ENCODE peak calls at places on chromosome 18, in six cellular contexts. X is thoracic aorta, M is A673, N is brain microvascular endothelial cell, Q is H9, K is sigmoid colon. O is an unnamed sample.

GRCh38 chr18:5197032-5197434 is at the start of gene AKAIN1:
- DNase-seq in M (peak), X (no peak), Q (peak), N (peak), K (no peak), O (no peak)

GRCh38 chr18:62438402-62438801 is 84.4 kb upstream of the ZCCHC2 start:
- DNase-seq in M (no peak), K (no peak), N (no peak), Q (no peak), X (no peak), O (no peak)

GRCh38 chr18:24878289-24878688 is 417.9 kb downstream of the HRH4 start:
- DNase-seq in K (no peak), M (peak), N (peak), X (no peak), Q (no peak), O (no peak)

GRCh38 chr18:10544093-10544748 is 18.4 kb downstream of the NAPG start:
- DNase-seq in K (no peak), Q (no peak), N (no peak), X (no peak), M (peak), O (no peak)

GRCh38 chr18:9722691-9723090 is 14.6 kb downstream of the RAB31 start:
- DNase-seq in N (no peak), K (no peak), X (no peak), M (no peak), Q (no peak), O (no peak)

GRCh38 chr18:75582406-75582821 is 154.9 kb upstream of the SMIM21 start:
- DNase-seq in K (no peak), M (no peak), N (no peak), X (no peak), Q (no peak), O (no peak)

GRCh38 chr18:47265197-47265596 is 13.7 kb upstream of the SKOR2 start:
- DNase-seq in X (no peak), Q (no peak), N (no peak), M (no peak), K (no peak), O (no peak)

GRCh38 chr18:67733094-67733493 is 216.6 kb upstream of the DSEL start:
- DNase-seq in M (no peak), X (no peak), Q (no peak), N (peak), K (no peak), O (no peak)

GRCh38 chr18:41155025-41155424 is 800.0 kb upstream of the PIK3C3 start:
- DNase-seq in K (no peak), M (no peak), N (no peak), Q (no peak), X (no peak), O (no peak)

GRCh38 chr18:8349608-8350323 is 259.5 kb upstream of the RAB12 start:
- DNase-seq in M (no peak), X (no peak), N (no peak), K (no peak), Q (no peak), O (no peak)

GRCh38 chr18:79388043-79388442 is 7.7 kb upstream of the NFATC1 start:
- DNase-seq in X (no peak), N (no peak), K (peak), M (no peak), Q (no peak), O (peak)

GRCh38 chr18:28512357-28512756 is 335.4 kb upstream of the CDH2 start:
- DNase-seq in Q (no peak), N (no peak), K (no peak), M (no peak), X (no peak), O (no peak)

GRCh38 chr18:68233043-68233442 is 481.9 kb downstream of the TMX3 start:
- DNase-seq in K (no peak), X (no peak), N (no peak), M (peak), Q (no peak), O (no peak)

GRCh38 chr18:77209587-77209986 is 40.1 kb upstream of the GALR1 start:
- DNase-seq in M (no peak), N (peak), Q (no peak), X (no peak), K (no peak), O (peak)

GRCh38 chr18:13159579-13159978 is 59.0 kb upstream of the LDLRAD4 start:
- DNase-seq in Q (peak), M (peak), N (peak), X (no peak), K (no peak), O (no peak)

GRCh38 chr18:10085405-10085804 is 171.6 kb downstream of the VAPA start:
- DNase-seq in X (no peak), K (no peak), Q (no peak), N (no peak), M (no peak), O (no peak)

GRCh38 chr18:8946046-8946838 is 156.3 kb upstream of the NDUFV2 start:
- DNase-seq in Q (no peak), K (no peak), N (peak), X (no peak), M (no peak), O (no peak)

GRCh38 chr18:42114310-42114943 is 159.4 kb downstream of the PIK3C3 start:
- DNase-seq in M (peak), K (peak), X (no peak), N (peak), Q (peak), O (peak)

GRCh38 chr18:28905509-28905908 is 728.6 kb upstream of the CDH2 start:
- DNase-seq in M (peak), N (peak), K (no peak), Q (no peak), X (no peak), O (no peak)

GRCh38 chr18:28781616-28782362 is 604.9 kb upstream of the CDH2 start:
- DNase-seq in N (no peak), K (no peak), M (peak), Q (no peak), X (no peak), O (no peak)

GRCh38 chr18:32851936-32852335 is 79.1 kb upstream of the KLHL14 start:
- DNase-seq in X (no peak), K (no peak), N (no peak), Q (no peak), M (no peak), O (no peak)

GRCh38 chr18:75111673-75112485 is 97.1 kb downstream of the PTGR3 start:
- DNase-seq in Q (no peak), X (no peak), K (no peak), N (no peak), M (no peak), O (no peak)

GRCh38 chr18:12779456-12779855 is 76.6 kb downstream of the PSMG2 start:
- DNase-seq in X (no peak), M (no peak), K (no peak), Q (no peak), N (no peak), O (no peak)

GRCh38 chr18:11178951-11179549 is 29.7 kb upstream of the PIEZO2 start:
- DNase-seq in N (no peak), X (peak), Q (no peak), M (no peak), K (no peak), O (peak)

GRCh38 chr18:23921716-23922285 is 92.8 kb upstream of the TTC39C start:
- DNase-seq in X (no peak), M (peak), Q (peak), N (no peak), K (no peak), O (no peak)

DNA sequence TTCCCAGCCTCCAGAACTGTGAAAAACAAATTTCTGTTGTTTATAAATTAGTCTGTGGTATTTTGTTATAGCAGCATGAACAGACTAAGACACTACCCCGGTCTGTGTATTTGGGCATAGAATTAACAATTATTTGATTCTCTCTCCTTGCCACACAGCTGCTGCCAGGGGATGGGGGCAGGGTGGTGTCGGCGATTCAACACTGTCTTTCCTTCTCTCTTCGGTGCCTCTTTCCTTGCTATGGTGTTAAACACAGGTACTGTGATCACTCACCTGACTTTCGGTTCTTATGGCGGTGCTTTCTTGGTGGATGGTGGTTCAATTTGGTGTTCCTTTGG is 50.8 kb upstream of the CTAGE1 start:
- DNase-seq in M (no peak), N (no peak), Q (no peak), K (no peak), X (no peak), O (no peak)
- H3K27ac ChIP-seq in M (no peak), N (peak), Q (no peak), K (no peak), X (peak), O (no peak)

DNA sequence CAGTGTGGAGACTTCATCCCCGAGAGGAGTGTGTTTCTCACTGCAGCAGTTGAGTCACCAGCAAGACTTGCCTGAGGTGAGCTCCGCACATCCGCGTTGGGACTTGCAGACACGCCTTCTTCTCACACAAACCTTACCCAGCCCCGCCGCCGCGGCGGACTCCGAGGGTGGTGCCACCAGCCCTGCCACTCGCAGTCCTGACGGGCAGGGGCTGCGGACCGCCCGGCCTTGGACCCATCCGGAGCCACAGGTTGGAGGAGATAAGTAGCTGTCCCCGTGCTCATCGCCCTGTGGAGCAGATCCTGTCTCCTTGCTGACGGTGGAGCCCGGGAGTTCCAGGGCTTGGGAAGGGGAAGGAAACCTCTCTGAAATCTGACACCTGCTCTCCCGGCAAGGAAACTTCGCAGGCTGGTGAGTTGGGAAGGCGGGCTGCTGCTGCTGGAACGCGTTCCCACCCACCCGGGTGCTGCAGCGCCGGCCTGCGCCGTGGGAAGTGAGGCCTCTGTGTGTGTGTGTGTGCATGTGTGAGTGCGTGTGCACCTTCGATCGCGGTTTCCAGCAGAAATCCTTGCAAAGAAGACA is at the start of gene RAB27B:
- DNase-seq in X (no peak), Q (peak), N (peak), M (peak), K (peak), O (peak)
- H3K27ac ChIP-seq in X (no peak), Q (no peak), N (peak), M (no peak), K (peak), O (no peak)

GRCh38 chr18:46098616-46098933 is 479 bp upstream of the ATP5F1A start:
- DNase-seq in M (no peak), Q (no peak), N (no peak), K (no peak), X (no peak), O (no peak)

GRCh38 chr18:46109386-46109785 is 5.2 kb downstream of the HAUS1 start:
- DNase-seq in N (no peak), X (no peak), M (no peak), K (no peak), Q (no peak), O (no peak)

GRCh38 chr18:46099463-46099862 is 1.4 kb upstream of the ATP5F1A start:
- DNase-seq in K (no peak), M (no peak), X (no peak), N (no peak), Q (no peak), O (no peak)

DNA sequence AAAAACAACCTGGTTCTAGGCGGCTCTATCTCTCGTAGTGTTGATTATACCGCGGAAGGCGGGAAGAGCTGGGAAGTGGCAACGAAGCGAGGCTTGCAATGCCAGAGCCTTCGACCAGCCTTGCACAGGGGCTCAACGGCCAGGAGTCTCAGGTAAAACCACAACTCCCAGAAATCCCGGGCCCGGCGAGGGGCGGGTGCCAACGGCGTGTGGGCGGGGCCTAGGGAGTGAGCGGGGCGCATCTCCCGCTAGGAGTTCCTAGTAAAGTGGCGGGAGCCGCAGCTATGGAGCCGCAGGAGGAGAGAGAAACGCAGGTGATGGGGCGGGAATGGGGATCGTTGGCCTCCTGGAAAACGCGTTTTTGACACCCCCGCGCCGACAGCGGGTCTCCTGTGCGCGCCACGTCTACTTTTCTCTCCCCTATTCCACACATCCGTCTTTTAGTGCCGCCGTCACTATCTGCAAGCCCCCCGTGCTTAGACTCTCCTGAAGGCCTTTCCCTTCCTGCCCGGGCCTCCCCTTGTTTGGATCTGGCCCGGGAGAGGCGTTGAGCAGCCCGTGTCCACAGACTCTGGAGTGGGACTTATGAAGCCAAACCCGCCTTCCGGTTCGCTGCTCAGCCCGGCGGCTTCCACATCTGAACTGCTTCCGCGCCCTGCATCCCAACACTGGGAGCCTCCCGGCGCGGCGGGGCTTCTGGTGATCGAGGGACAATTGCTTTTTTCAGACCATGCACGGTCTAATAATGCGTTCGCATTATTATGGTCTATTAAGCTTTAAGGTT is at the start of gene HAUS1:
- DNase-seq in Q (peak), N (peak), X (peak), K (peak), M (peak), O (peak)
- H3K27ac ChIP-seq in Q (no peak), N (peak), X (peak), K (peak), M (peak), O (peak)

GRCh38 chr18:21316296-21316695 is 74.3 kb downstream of the GREB1L start:
- DNase-seq in M (no peak), Q (no peak), X (no peak), N (no peak), K (no peak), O (no peak)
- H3K27ac ChIP-seq in M (no peak), Q (no peak), X (no peak), N (no peak), K (no peak), O (no peak)

GRCh38 chr18:55403555-55403954 is 184.4 kb downstream of the TCF4 start:
- DNase-seq in N (no peak), Q (no peak), M (no peak), K (no peak), X (no peak), O (no peak)
- H3K27ac ChIP-seq in N (no peak), Q (no peak), M (peak), K (peak), X (peak), O (peak)

DNA sequence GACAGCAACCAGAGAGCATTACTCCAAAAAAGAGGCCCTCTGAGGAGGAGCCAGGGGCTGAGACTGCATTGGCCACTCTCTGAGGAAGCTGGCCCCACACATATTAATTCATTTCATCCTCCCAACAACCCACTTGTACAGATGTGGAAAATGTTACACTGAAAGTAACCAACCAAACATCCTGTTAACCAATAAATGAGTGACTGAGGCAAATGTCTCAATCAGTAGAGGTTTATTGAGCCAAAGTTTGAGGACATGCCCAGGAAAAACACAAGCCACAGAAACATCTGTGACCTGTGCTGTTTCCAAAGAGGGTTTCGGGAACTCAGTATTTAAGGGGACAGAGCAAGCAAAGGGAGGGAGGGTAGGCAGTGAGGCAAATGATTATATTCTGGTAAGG is 53.0 kb downstream of the SKA1 start:
- DNase-seq in K (no peak), N (no peak), X (no peak), M (no peak), Q (no peak), O (no peak)
- H3K27ac ChIP-seq in K (no peak), N (no peak), X (no peak), M (no peak), Q (no peak), O (no peak)